ENCODE peak calls at places on chromosome 14, in eight cellular contexts. S is A549, G is adrenal gland, F is H9, T is body of pancreas, K is PC-9, B is ovary, O is psoas muscle. U is an unnamed sample.

GRCh38 chr14:81450100-81450531 is 50.0 kb upstream of the STON2 start:
- DNase-seq in S (no peak), G (no peak), F (peak), T (no peak), K (no peak), B (peak), O (peak), U (no peak)

GRCh38 chr14:24339284-24340151 is at the start of gene RIPK3:
- DNase-seq in S (no peak), G (no peak), F (peak), T (peak), K (no peak), B (no peak), O (no peak), U (peak)

GRCh38 chr14:53034688-53035087 is 83.8 kb upstream of the FERMT2 start:
- DNase-seq in S (no peak), G (no peak), F (no peak), T (no peak), K (no peak), B (no peak), O (no peak), U (no peak)

GRCh38 chr14:101465795-101466448 is 95.4 kb upstream of the DIO3 start:
- DNase-seq in S (no peak), G (no peak), F (peak), T (no peak), K (no peak), B (no peak), O (no peak), U (no peak)

GRCh38 chr14:42930058-42930457 is 1323.4 kb downstream of the LRFN5 start:
- DNase-seq in S (no peak), G (no peak), F (peak), T (peak), K (no peak), B (no peak), O (no peak), U (no peak)

GRCh38 chr14:65840118-65840751 is 427.7 kb downstream of the FUT8 start:
- DNase-seq in S (no peak), G (no peak), F (no peak), T (no peak), K (no peak), B (no peak), O (no peak), U (no peak)

GRCh38 chr14:92986254-92987147 is 63.6 kb downstream of the CHGA start:
- DNase-seq in S (peak), G (peak), F (no peak), T (peak), K (peak), B (peak), O (no peak), U (no peak)

GRCh38 chr14:94054936-94055335 is 26.1 kb downstream of the DDX24 start:
- DNase-seq in S (no peak), G (no peak), F (no peak), T (no peak), K (no peak), B (peak), O (no peak), U (no peak)

GRCh38 chr14:104938436-104938835 is 13.8 kb downstream of the PLD4 start:
- DNase-seq in S (no peak), G (no peak), F (no peak), T (no peak), K (no peak), B (no peak), O (no peak), U (no peak)

GRCh38 chr14:77918448-77918847 is 118.5 kb downstream of the ADCK1 start:
- DNase-seq in S (no peak), G (no peak), F (no peak), T (no peak), K (no peak), B (no peak), O (no peak), U (no peak)

GRCh38 chr14:103255555-103255954 is 78.5 kb upstream of the EIF5 start:
- DNase-seq in S (no peak), G (peak), F (no peak), T (no peak), K (peak), B (no peak), O (no peak), U (no peak)

GRCh38 chr14:75132374-75133086 is 5.7 kb upstream of the NEK9 start:
- DNase-seq in S (peak), G (peak), F (peak), T (peak), K (peak), B (no peak), O (no peak), U (no peak)

GRCh38 chr14:90384543-90384911 is 12.3 kb upstream of the CALM1 start:
- DNase-seq in S (no peak), G (no peak), F (no peak), T (no peak), K (no peak), B (no peak), O (no peak), U (no peak)

GRCh38 chr14:90381999-90382451 is 14.8 kb upstream of the CALM1 start:
- DNase-seq in S (no peak), G (peak), F (peak), T (peak), K (no peak), B (peak), O (peak), U (no peak)

GRCh38 chr14:90382491-90383125 is 14.2 kb upstream of the CALM1 start:
- DNase-seq in S (peak), G (peak), F (no peak), T (peak), K (no peak), B (peak), O (peak), U (peak)

GRCh38 chr14:90383731-90384542 is 12.9 kb upstream of the CALM1 start:
- DNase-seq in S (no peak), G (peak), F (peak), T (peak), K (no peak), B (peak), O (peak), U (peak)

DNA sequence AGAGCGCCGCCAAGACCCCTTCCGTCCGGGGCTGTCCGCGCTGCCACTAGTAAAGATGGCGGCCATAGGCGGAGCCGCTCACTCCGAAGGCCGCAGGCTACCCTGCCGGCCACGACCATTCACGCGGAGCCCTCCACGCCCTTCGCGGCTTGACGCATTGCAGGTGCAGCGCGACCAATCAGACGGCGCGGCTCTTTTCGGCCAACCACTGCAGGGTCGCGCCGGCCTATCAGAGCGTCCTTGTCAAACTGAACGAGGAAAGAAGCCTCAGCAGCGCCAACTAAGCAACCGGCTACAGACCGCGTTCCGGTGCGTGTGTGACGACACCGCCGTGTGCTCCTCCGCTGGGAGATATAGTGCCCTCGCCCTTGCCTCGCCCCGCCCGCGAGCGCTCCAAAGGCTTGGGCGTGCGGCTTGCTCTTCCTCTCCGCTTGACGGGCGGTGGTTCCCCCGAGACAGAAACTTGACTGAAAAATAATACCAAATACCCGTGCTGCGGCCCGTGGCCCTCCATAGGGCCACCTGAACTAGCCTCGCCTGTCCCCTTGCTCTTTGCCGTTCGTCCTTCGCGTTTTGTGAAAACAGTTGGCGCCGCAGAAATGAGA is 13.6 kb upstream of the CALM1 start:
- DNase-seq in S (peak), G (peak), F (peak), T (peak), K (peak), B (peak), O (peak), U (peak)
- TF ChIP-seq CTCF in S (no peak), G (peak), F (peak), T (peak), K (no peak), B (no peak), O (no peak), U (no peak)

DNA sequence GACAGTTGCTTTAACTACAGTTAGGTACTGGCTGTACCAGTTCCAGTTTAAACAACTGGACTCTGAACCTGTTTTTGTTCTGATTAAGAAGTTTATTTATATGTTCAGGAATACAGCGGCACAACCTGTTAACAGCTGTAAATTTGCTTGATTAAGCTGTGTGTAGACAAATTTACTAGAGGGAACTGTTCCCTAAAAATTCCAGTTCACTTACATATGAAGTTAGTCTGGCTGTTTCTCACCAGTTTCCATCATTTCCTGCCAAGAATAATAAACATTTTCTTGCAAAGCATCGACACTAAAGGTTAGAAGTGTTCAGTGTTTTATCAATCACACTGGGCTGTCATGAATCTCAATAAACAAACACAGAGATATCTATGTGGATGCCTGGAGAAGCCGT is 192.1 kb downstream of the RAD51B start:
- DNase-seq in S (no peak), G (no peak), F (no peak), T (no peak), K (no peak), B (no peak), O (no peak), U (no peak)
- H3K27ac ChIP-seq in S (peak), G (no peak), F (no peak), T (peak), K (no peak), B (no peak), O (no peak), U (no peak)

GRCh38 chr14:85921241-85921640 is 391.3 kb downstream of the FLRT2 start:
- DNase-seq in S (no peak), G (no peak), F (no peak), T (no peak), K (no peak), B (no peak), O (no peak), U (no peak)

DNA sequence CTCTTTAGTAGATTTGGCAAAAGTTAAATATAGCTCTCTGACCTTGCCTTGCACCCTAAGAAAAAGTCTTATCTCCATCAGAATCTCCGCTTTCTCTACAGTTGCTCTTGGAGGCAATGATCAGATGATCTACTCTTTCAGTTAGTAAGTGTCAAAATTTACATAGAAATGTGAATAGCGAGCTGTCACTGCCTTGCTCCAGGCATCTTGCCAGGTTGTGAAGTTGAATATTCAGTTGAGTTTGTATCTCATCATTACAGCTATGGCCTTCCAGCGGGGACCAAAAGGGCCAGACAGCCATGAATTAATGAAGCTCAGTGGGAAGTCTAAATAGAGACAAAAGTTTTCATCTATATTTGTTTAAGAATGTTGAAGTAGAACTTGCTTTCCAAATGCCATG is 387.7 kb downstream of the FLRT2 start:
- DNase-seq in S (no peak), G (no peak), F (no peak), T (no peak), K (no peak), B (no peak), O (no peak), U (no peak)
- TF ChIP-seq CTCF in S (no peak), G (no peak), F (no peak), T (no peak), K (no peak), B (no peak), O (no peak), U (no peak)

GRCh38 chr14:91942128-91942527 is 5.4 kb downstream of the FBLN5 start:
- DNase-seq in S (no peak), G (no peak), F (no peak), T (no peak), K (no peak), B (no peak), O (no peak), U (no peak)

GRCh38 chr14:91947196-91948184 is at the start of gene FBLN5:
- DNase-seq in S (peak), G (peak), F (peak), T (peak), K (peak), B (peak), O (peak), U (peak)

GRCh38 chr14:91942946-91943345 is 4.5 kb downstream of the FBLN5 start:
- DNase-seq in S (no peak), G (no peak), F (no peak), T (no peak), K (no peak), B (no peak), O (no peak), U (no peak)

GRCh38 chr14:91946313-91947195 is 940 bp downstream of the FBLN5 start:
- DNase-seq in S (no peak), G (peak), F (no peak), T (no peak), K (no peak), B (no peak), O (no peak), U (no peak)

GRCh38 chr14:91945776-91946305 is 1.7 kb downstream of the FBLN5 start:
- DNase-seq in S (no peak), G (peak), F (no peak), T (no peak), K (no peak), B (no peak), O (no peak), U (no peak)
- H3K27ac ChIP-seq in S (no peak), G (no peak), F (no peak), T (peak), K (no peak), B (no peak), O (no peak), U (no peak)